ENCODE peak calls at places on chromosomes 13 and 19, in six cellular contexts. One of them, this sample, is unnamed.

GRCh38 chr19:43723588-43723987 is 7.7 kb downstream of the IRGC start:
- DNase-seq in H9: no peak
- DNase-seq in H1: no peak
- DNase-seq in neuronal stem cell: no peak
- DNase-seq in mesenchymal stem cell: no peak
- DNase-seq in trophoblast cell: peak; percentile 27
- DNase-seq in this sample: no peak

GRCh38 chr13:76992548-76993001 is 694 bp downstream of the CLN5 start:
- DNase-seq in H9: no peak
- DNase-seq in H1: no peak
- DNase-seq in neuronal stem cell: peak; percentile 5
- DNase-seq in mesenchymal stem cell: peak; percentile 75
- DNase-seq in trophoblast cell: peak; percentile 88
- DNase-seq in this sample: peak; percentile 23

GRCh38 chr19:19597809-19598306 is 20.6 kb downstream of the PBX4 start:
- DNase-seq in H9: no peak
- DNase-seq in H1: no peak
- DNase-seq in neuronal stem cell: no peak
- DNase-seq in mesenchymal stem cell: no peak
- DNase-seq in trophoblast cell: no peak
- DNase-seq in this sample: no peak

GRCh38 chr19:10808937-10809655 is 26.9 kb downstream of the TMED1 start:
- DNase-seq in H9: no peak
- DNase-seq in H1: no peak
- DNase-seq in neuronal stem cell: no peak
- DNase-seq in mesenchymal stem cell: no peak
- DNase-seq in trophoblast cell: no peak
- DNase-seq in this sample: peak; percentile 21

GRCh38 chr19:45154064-45154827 is 6.5 kb downstream of the NKPD1 start:
- DNase-seq in H9: no peak
- DNase-seq in H1: no peak
- DNase-seq in neuronal stem cell: no peak
- DNase-seq in mesenchymal stem cell: peak; percentile 83
- DNase-seq in trophoblast cell: peak; percentile 28
- DNase-seq in this sample: peak; percentile 86

GRCh38 chr19:4431808-4432674 is 25.6 kb downstream of the UBXN6 start:
- DNase-seq in H9: no peak
- DNase-seq in H1: no peak
- DNase-seq in neuronal stem cell: no peak
- DNase-seq in mesenchymal stem cell: no peak
- DNase-seq in trophoblast cell: peak; percentile 15
- DNase-seq in this sample: no peak

GRCh38 chr19:12736854-12737665 is at the start of gene GET3:
- DNase-seq in H9: peak; percentile 99
- DNase-seq in H1: peak; percentile 87
- DNase-seq in neuronal stem cell: peak; percentile 99
- DNase-seq in mesenchymal stem cell: peak; percentile 100
- DNase-seq in trophoblast cell: peak; percentile 99
- DNase-seq in this sample: peak; percentile 100

GRCh38 chr13:30396434-30397075 is 25.7 kb upstream of the UBE2L5 start:
- DNase-seq in H9: no peak
- DNase-seq in H1: no peak
- DNase-seq in neuronal stem cell: no peak
- DNase-seq in mesenchymal stem cell: no peak
- DNase-seq in trophoblast cell: peak; percentile 10
- DNase-seq in this sample: peak; percentile 19

GRCh38 chr19:6402834-6403608 is 10.1 kb upstream of the GTF2F1 start:
- DNase-seq in H9: no peak
- DNase-seq in H1: no peak
- DNase-seq in neuronal stem cell: no peak
- DNase-seq in mesenchymal stem cell: no peak
- DNase-seq in trophoblast cell: no peak
- DNase-seq in this sample: peak; percentile 52

GRCh38 chr19:29609636-29610035 is 3.6 kb downstream of the POP4 start:
- DNase-seq in H9: no peak
- DNase-seq in H1: no peak
- DNase-seq in neuronal stem cell: no peak
- DNase-seq in mesenchymal stem cell: no peak
- DNase-seq in trophoblast cell: no peak
- DNase-seq in this sample: no peak

GRCh38 chr19:29610213-29610573 is 4.1 kb downstream of the POP4 start:
- DNase-seq in H9: no peak
- DNase-seq in H1: no peak
- DNase-seq in neuronal stem cell: no peak
- DNase-seq in mesenchymal stem cell: no peak
- DNase-seq in trophoblast cell: no peak
- DNase-seq in this sample: no peak

GRCh38 chr19:29605653-29606419 is at the start of gene POP4:
- DNase-seq in H9: peak; percentile 97
- DNase-seq in H1: peak; percentile 98
- DNase-seq in neuronal stem cell: peak; percentile 95
- DNase-seq in mesenchymal stem cell: peak; percentile 95
- DNase-seq in trophoblast cell: peak; percentile 100
- DNase-seq in this sample: peak; percentile 94

GRCh38 chr19:29603308-29603707 is 2.8 kb upstream of the POP4 start:
- DNase-seq in H9: peak; percentile 65
- DNase-seq in H1: no peak
- DNase-seq in neuronal stem cell: no peak
- DNase-seq in mesenchymal stem cell: no peak
- DNase-seq in trophoblast cell: no peak
- DNase-seq in this sample: no peak

GRCh38 chr19:29606420-29606747 is 301 bp downstream of the POP4 start:
- DNase-seq in H9: no peak
- DNase-seq in H1: no peak
- DNase-seq in neuronal stem cell: no peak
- DNase-seq in mesenchymal stem cell: no peak
- DNase-seq in trophoblast cell: no peak
- DNase-seq in this sample: no peak
- H4K8ac ChIP-seq in H9: no peak overlapping the region
- H4K8ac ChIP-seq in H1: peak overlapping the region; percentile 97
- H4K8ac ChIP-seq in neuronal stem cell: no peak overlapping the region
- H4K8ac ChIP-seq in mesenchymal stem cell: peak overlapping the region; percentile 96
- H4K8ac ChIP-seq in trophoblast cell: peak overlapping the region; percentile 92
- H4K8ac ChIP-seq in this sample: peak overlapping the region; percentile 98

DNA sequence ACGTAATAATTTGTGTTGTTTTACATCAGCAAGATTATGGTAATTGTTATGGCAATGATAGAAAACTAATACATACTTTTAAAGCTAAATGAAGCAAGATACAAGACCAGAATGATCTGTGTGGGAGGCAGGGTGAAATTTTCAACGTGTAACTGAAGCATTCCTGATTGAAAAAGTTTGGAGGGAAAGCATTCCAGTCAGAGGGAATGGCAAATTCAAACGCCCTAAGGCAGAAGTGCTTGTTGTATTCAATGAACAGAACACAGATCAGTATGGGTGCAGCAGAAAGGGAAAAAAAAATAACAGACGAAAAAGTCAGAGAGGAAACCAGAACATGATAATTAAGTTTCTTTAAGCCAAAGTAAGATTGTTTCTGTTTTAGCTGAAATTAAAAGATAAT is 928.5 kb upstream of the SLITRK1 start:
- DNase-seq in H9: no peak
- DNase-seq in H1: no peak
- DNase-seq in neuronal stem cell: no peak
- DNase-seq in mesenchymal stem cell: no peak
- DNase-seq in trophoblast cell: no peak
- DNase-seq in this sample: no peak
- H2AFZ ChIP-seq in H9: no peak overlapping the region
- H2AFZ ChIP-seq in H1: peak overlapping the region; percentile 88
- H2AFZ ChIP-seq in neuronal stem cell: peak overlapping the region; percentile 49
- H2AFZ ChIP-seq in mesenchymal stem cell: no peak overlapping the region
- H2AFZ ChIP-seq in trophoblast cell: no peak overlapping the region
- H2AFZ ChIP-seq in this sample: no peak overlapping the region

GRCh38 chr13:60331249-60332012 is 65.6 kb upstream of the TDRD3 start:
- DNase-seq in H9: no peak
- DNase-seq in H1: no peak
- DNase-seq in neuronal stem cell: no peak
- DNase-seq in mesenchymal stem cell: no peak
- DNase-seq in trophoblast cell: no peak
- DNase-seq in this sample: no peak
- H4K8ac ChIP-seq in H9: no peak overlapping the region
- H4K8ac ChIP-seq in H1: no peak overlapping the region
- H4K8ac ChIP-seq in neuronal stem cell: no peak overlapping the region
- H4K8ac ChIP-seq in mesenchymal stem cell: no peak overlapping the region
- H4K8ac ChIP-seq in trophoblast cell: no peak overlapping the region
- H4K8ac ChIP-seq in this sample: no peak overlapping the region

GRCh38 chr13:20553309-20553708 is 13.6 kb upstream of the IFT88 start:
- DNase-seq in H9: no peak
- DNase-seq in H1: no peak
- DNase-seq in neuronal stem cell: no peak
- DNase-seq in mesenchymal stem cell: no peak
- DNase-seq in trophoblast cell: peak; percentile 71
- DNase-seq in this sample: no peak
- H2AFZ ChIP-seq in H9: no peak overlapping the region
- H2AFZ ChIP-seq in H1: no peak overlapping the region
- H2AFZ ChIP-seq in neuronal stem cell: peak overlapping the region; percentile 75
- H2AFZ ChIP-seq in mesenchymal stem cell: no peak overlapping the region
- H2AFZ ChIP-seq in trophoblast cell: no peak overlapping the region
- H2AFZ ChIP-seq in this sample: peak overlapping the region; percentile 61

GRCh38 chr13:110914293-110915056 is 394 bp downstream of the ANKRD10 start:
- DNase-seq in H9: peak; percentile 56
- DNase-seq in H1: peak; percentile 76
- DNase-seq in neuronal stem cell: peak; percentile 74
- DNase-seq in mesenchymal stem cell: peak; percentile 74
- DNase-seq in trophoblast cell: peak; percentile 75
- DNase-seq in this sample: peak; percentile 74
- H4K8ac ChIP-seq in H9: no peak overlapping the region
- H4K8ac ChIP-seq in H1: peak overlapping the region; percentile 97
- H4K8ac ChIP-seq in neuronal stem cell: peak overlapping the region; percentile 86
- H4K8ac ChIP-seq in mesenchymal stem cell: peak overlapping the region; percentile 98
- H4K8ac ChIP-seq in trophoblast cell: peak overlapping the region; percentile 94
- H4K8ac ChIP-seq in this sample: peak overlapping the region; percentile 93